ENCODE peak calls at places on chromosomes 7 and 10, in ten cellular contexts. B is activated CD8-positive, alpha-beta memory T cell treated with anti-CD3 and anti-CD28 coated beads for 24 hours; S is neuronal stem cell; V is fibroblast of the conjunctiva; U is HT1080; Z is left cardiac atrium; Q is ELR; E is RWPE1; H is hepatocyte; M is AG09309. Y is an unnamed sample.

GRCh38 chr10:87863102-87863943 is at the start of the genes KLLN and PTEN:
- DNase-seq in B (peak), S (peak), V (peak), U (peak), Z (peak), Q (peak), E (peak), H (peak), M (peak), Y (peak)

GRCh38 chr10:118816471-118817168 is 61.9 kb upstream of the CACUL1 start:
- DNase-seq in B (no peak), S (no peak), V (no peak), U (no peak), Z (no peak), Q (no peak), E (no peak), H (no peak), M (no peak), Y (no peak)

GRCh38 chr7:55423891-55424290 is 58.8 kb downstream of the LANCL2 start:
- DNase-seq in B (no peak), S (no peak), V (no peak), U (no peak), Z (no peak), Q (peak), E (no peak), H (no peak), M (no peak), Y (no peak)

GRCh38 chr10:73597346-73597745 is 6.2 kb upstream of the USP54 start:
- DNase-seq in B (no peak), S (no peak), V (no peak), U (peak), Z (no peak), Q (peak), E (no peak), H (no peak), M (no peak), Y (no peak)

GRCh38 chr10:5665380-5666323 is 743 bp downstream of the ASB13 start:
- DNase-seq in B (no peak), S (no peak), V (no peak), U (no peak), Z (peak), Q (peak), E (no peak), H (peak), M (no peak), Y (no peak)

GRCh38 chr7:92953657-92954056 is 117.3 kb upstream of the CDK6 start:
- DNase-seq in B (no peak), S (no peak), V (no peak), U (no peak), Z (no peak), Q (no peak), E (no peak), H (peak), M (no peak), Y (no peak)

GRCh38 chr10:13877154-13877909 is 290.6 kb downstream of the PRPF18 start:
- DNase-seq in B (no peak), S (no peak), V (peak), U (no peak), Z (peak), Q (no peak), E (no peak), H (no peak), M (no peak), Y (no peak)

GRCh38 chr10:93376372-93377296 is 105.5 kb downstream of the MYOF start:
- DNase-seq in B (peak), S (peak), V (peak), U (peak), Z (peak), Q (peak), E (peak), H (peak), M (peak), Y (no peak)

GRCh38 chr7:1301812-1302310 is 69.2 kb downstream of the UNCX start:
- DNase-seq in B (no peak), S (no peak), V (no peak), U (no peak), Z (no peak), Q (no peak), E (no peak), H (no peak), M (no peak), Y (no peak)

GRCh38 chr7:44188480-44189225 is 586 bp downstream of the GCK start:
- DNase-seq in B (no peak), S (no peak), V (no peak), U (no peak), Z (no peak), Q (no peak), E (no peak), H (no peak), M (no peak), Y (no peak)

GRCh38 chr10:127041561-127041960 is 136.3 kb downstream of the DOCK1 start:
- DNase-seq in B (no peak), S (no peak), V (peak), U (peak), Z (no peak), Q (peak), E (peak), H (no peak), M (peak), Y (no peak)

GRCh38 chr10:35135861-35136260 is 9.2 kb downstream of the CREM start:
- DNase-seq in B (no peak), S (no peak), V (no peak), U (peak), Z (no peak), Q (peak), E (no peak), H (no peak), M (no peak), Y (no peak)

GRCh38 chr7:30552330-30552729 is 42.3 kb upstream of the GARS1 start:
- DNase-seq in B (no peak), S (no peak), V (no peak), U (no peak), Z (no peak), Q (no peak), E (no peak), H (no peak), M (no peak), Y (no peak)

GRCh38 chr10:33376476-33376875 is 42.0 kb upstream of the NRP1 start:
- DNase-seq in B (no peak), S (no peak), V (no peak), U (no peak), Z (no peak), Q (no peak), E (no peak), H (no peak), M (no peak), Y (no peak)

GRCh38 chr10:86770412-86770960 is 14.1 kb downstream of the BMPR1A start:
- DNase-seq in B (no peak), S (no peak), V (no peak), U (no peak), Z (no peak), Q (no peak), E (peak), H (no peak), M (no peak), Y (no peak)

GRCh38 chr10:95505084-95505610 is 56.0 kb downstream of the SORBS1 start:
- DNase-seq in B (no peak), S (no peak), V (no peak), U (no peak), Z (no peak), Q (no peak), E (no peak), H (no peak), M (no peak), Y (no peak)

GRCh38 chr10:43389867-43390266 is 18.4 kb downstream of the FXYD4 start:
- DNase-seq in B (no peak), S (no peak), V (no peak), U (no peak), Z (no peak), Q (no peak), E (no peak), H (no peak), M (no peak), Y (no peak)

GRCh38 chr7:123096434-123096833 is 100.9 kb upstream of the TAS2R16 start:
- DNase-seq in B (no peak), S (no peak), V (no peak), U (peak), Z (no peak), Q (no peak), E (no peak), H (no peak), M (no peak), Y (no peak)

GRCh38 chr7:1716263-1717094 is 46.4 kb downstream of the ELFN1 start:
- DNase-seq in B (no peak), S (no peak), V (peak), U (peak), Z (peak), Q (peak), E (peak), H (peak), M (no peak), Y (no peak)

GRCh38 chr7:28855538-28856217 is 102.5 kb downstream of the TRIL start:
- DNase-seq in B (no peak), S (no peak), V (peak), U (peak), Z (no peak), Q (peak), E (peak), H (peak), M (peak), Y (no peak)

GRCh38 chr10:110446954-110447608 is 50.6 kb upstream of the DUSP5 start:
- DNase-seq in B (peak), S (no peak), V (peak), U (peak), Z (peak), Q (peak), E (peak), H (no peak), M (peak), Y (no peak)

GRCh38 chr10:106136175-106136574 is 1028.3 kb downstream of the SORCS1 start:
- DNase-seq in B (no peak), S (no peak), V (no peak), U (peak), Z (no peak), Q (no peak), E (peak), H (no peak), M (no peak), Y (no peak)

GRCh38 chr10:48246501-48246900 is 28.0 kb downstream of the FRMPD2 start:
- DNase-seq in B (peak), S (no peak), V (no peak), U (no peak), Z (no peak), Q (no peak), E (no peak), H (no peak), M (no peak), Y (peak)

GRCh38 chr7:151456782-151457181 is 16.8 kb upstream of the CRYGN start:
- DNase-seq in B (no peak), S (no peak), V (no peak), U (no peak), Z (no peak), Q (no peak), E (no peak), H (no peak), M (no peak), Y (peak)

GRCh38 chr7:11193131-11193867 is 219.6 kb downstream of the PHF14 start:
- DNase-seq in B (no peak), S (no peak), V (peak), U (peak), Z (no peak), Q (peak), E (no peak), H (peak), M (peak), Y (no peak)

Y was measured in type B pancreatic cell.